ENCODE peak calls at places on chromosome 15, in six cellular contexts. N is uterus; C is activated CD4-positive, alpha-beta T cell treated with anti-CD3 and anti-CD28 coated beads, Interleukin-2, amount 50 U/mL, for 1 hour; T is Peyer's patch; U is AG20443; B is lower lobe of right lung. W is an unnamed sample.

GRCh38 chr15:57302640-57303257 is 73.6 kb upstream of the CGNL1 start:
- DNase-seq in N (no peak), C (no peak), T (no peak), U (no peak), B (no peak), W (no peak)

GRCh38 chr15:59315914-59316428 is 56.7 kb downstream of the MYO1E start:
- DNase-seq in N (no peak), C (no peak), T (no peak), U (peak), B (no peak), W (no peak)

GRCh38 chr15:98805434-98806274 is 157.3 kb downstream of the IGF1R start:
- DNase-seq in N (no peak), C (no peak), T (no peak), U (no peak), B (no peak), W (no peak)

GRCh38 chr15:90685688-90686434 is 31.3 kb upstream of the BLM start:
- DNase-seq in N (no peak), C (no peak), T (no peak), U (no peak), B (no peak), W (no peak)

GRCh38 chr15:25241241-25241801 is 197.5 kb downstream of the UBE3A start:
- DNase-seq in N (peak), C (no peak), T (no peak), U (no peak), B (peak), W (no peak)

GRCh38 chr15:74399511-74400312 is 32.3 kb upstream of the CYP11A1 start:
- DNase-seq in N (no peak), C (no peak), T (peak), U (peak), B (no peak), W (no peak)

GRCh38 chr15:33089878-33090757 is 104.4 kb downstream of the FMN1 start:
- DNase-seq in N (no peak), C (no peak), T (no peak), U (no peak), B (no peak), W (no peak)

GRCh38 chr15:25183581-25184330 is 229.0 kb downstream of the SNRPN start:
- DNase-seq in N (no peak), C (no peak), T (peak), U (no peak), B (peak), W (peak)

GRCh38 chr15:70954176-70954575 is 61.5 kb downstream of the LRRC49 start:
- DNase-seq in N (no peak), C (no peak), T (no peak), U (peak), B (no peak), W (no peak)

GRCh38 chr15:33699691-33700447 is 268.4 kb upstream of the CHRM5 start:
- DNase-seq in N (no peak), C (no peak), T (no peak), U (no peak), B (no peak), W (no peak)

GRCh38 chr15:80152896-80153876 is at the start of gene FAH:
- DNase-seq in N (no peak), C (peak), T (no peak), U (peak), B (no peak), W (peak)

GRCh38 chr15:31265871-31266711 is 60.5 kb upstream of the KLF13 start:
- DNase-seq in N (peak), C (peak), T (peak), U (peak), B (peak), W (peak)

GRCh38 chr15:62881056-62881455 is 161.5 kb upstream of the TPM1 start:
- DNase-seq in N (no peak), C (no peak), T (no peak), U (no peak), B (no peak), W (no peak)

GRCh38 chr15:79025201-79025600 is 65.4 kb downstream of the RASGRF1 start:
- DNase-seq in N (no peak), C (no peak), T (peak), U (no peak), B (peak), W (no peak)

GRCh38 chr15:84789762-84790161 is 27.4 kb upstream of the ALPK3 start:
- DNase-seq in N (no peak), C (no peak), T (no peak), U (no peak), B (no peak), W (no peak)

GRCh38 chr15:72495007-72495406 is 20.9 kb downstream of the ARIH1 start:
- DNase-seq in N (no peak), C (no peak), T (no peak), U (no peak), B (no peak), W (no peak)

GRCh38 chr15:48766196-48766595 is 44.7 kb downstream of the CEP152 start:
- DNase-seq in N (no peak), C (no peak), T (no peak), U (no peak), B (no peak), W (peak)

GRCh38 chr15:100627789-100628395 is 25.5 kb downstream of the ASB7 start:
- DNase-seq in N (peak), C (peak), T (peak), U (peak), B (no peak), W (peak)

GRCh38 chr15:58511588-58511987 is 79.8 kb downstream of the LIPC start:
- DNase-seq in N (no peak), C (no peak), T (no peak), U (no peak), B (no peak), W (no peak)

GRCh38 chr15:71748327-71748726 is 62.0 kb upstream of the NR2E3 start:
- DNase-seq in N (no peak), C (no peak), T (no peak), U (no peak), B (no peak), W (no peak)

GRCh38 chr15:92463826-92464225 is 70.1 kb downstream of the ST8SIA2 start:
- DNase-seq in N (no peak), C (no peak), T (no peak), U (peak), B (no peak), W (no peak)

GRCh38 chr15:53759333-53759975 is at the start of gene WDR72:
- DNase-seq in N (no peak), C (no peak), T (no peak), U (no peak), B (no peak), W (no peak)

GRCh38 chr15:41881550-41881924 is 12.3 kb downstream of the SPTBN5 start:
- DNase-seq in N (no peak), C (no peak), T (no peak), U (no peak), B (no peak), W (no peak)

GRCh38 chr15:36278219-36278618 is 301.2 kb upstream of the CDIN1 start:
- DNase-seq in N (no peak), C (no peak), T (no peak), U (no peak), B (no peak), W (no peak)

GRCh38 chr15:57611938-57612337 is 20.2 kb downstream of the MYZAP start:
- DNase-seq in N (peak), C (no peak), T (peak), U (peak), B (peak), W (peak)

GRCh38 chr15:81567924-81568323 is 193.9 kb upstream of the TMC3 start:
- DNase-seq in N (no peak), C (no peak), T (no peak), U (no peak), B (no peak), W (no peak)

GRCh38 chr15:64152507-64153387 is 1.2 kb downstream of the SNX22 start:
- DNase-seq in N (no peak), C (no peak), T (no peak), U (no peak), B (peak), W (peak)

GRCh38 chr15:64354683-64355558 is 1.1 kb downstream of the CSNK1G1 start:
- DNase-seq in N (no peak), C (no peak), T (no peak), U (peak), B (no peak), W (no peak)

GRCh38 chr15:80972276-80972675 is 17.3 kb downstream of the MESD start:
- DNase-seq in N (no peak), C (no peak), T (no peak), U (no peak), B (no peak), W (no peak)

GRCh38 chr15:67715166-67715565 is 110.1 kb upstream of the SKOR1 start:
- DNase-seq in N (no peak), C (no peak), T (no peak), U (no peak), B (no peak), W (no peak)

GRCh38 chr15:28922712-28923012 is 36.9 kb downstream of the APBA2 start:
- DNase-seq in N (no peak), C (no peak), T (no peak), U (no peak), B (no peak), W (no peak)

GRCh38 chr15:64893481-64894394 is 18.0 kb upstream of the ANKDD1A start:
- DNase-seq in N (peak), C (peak), T (peak), U (peak), B (peak), W (peak)

GRCh38 chr15:60476713-60477112 is 2.2 kb downstream of the ICE2 start:
- DNase-seq in N (no peak), C (no peak), T (no peak), U (peak), B (no peak), W (no peak)

GRCh38 chr15:64284037-64284436 is 71.9 kb downstream of the CSNK1G1 start:
- DNase-seq in N (no peak), C (no peak), T (no peak), U (peak), B (no peak), W (no peak)

GRCh38 chr15:74013374-74013893 is 18.9 kb downstream of the PML start:
- DNase-seq in N (no peak), C (no peak), T (no peak), U (no peak), B (no peak), W (no peak)

GRCh38 chr15:88835646-88836045 is 32.4 kb downstream of the ACAN start:
- DNase-seq in N (no peak), C (no peak), T (no peak), U (peak), B (no peak), W (no peak)

GRCh38 chr15:62777657-62778056 is 264.9 kb upstream of the TPM1 start:
- DNase-seq in N (no peak), C (no peak), T (no peak), U (peak), B (no peak), W (no peak)

GRCh38 chr15:47407692-47408091 is 309.6 kb upstream of the SEMA6D start:
- DNase-seq in N (no peak), C (no peak), T (no peak), U (no peak), B (no peak), W (no peak)

W was measured in adrenal gland.